ENCODE peak calls at places on chromosomes 5 and 9, in ten cellular contexts. D is ascending aorta; T is germinal center; B is chondrocyte; N is LHCN-M2; A is stimulated activated CD8-positive, alpha-beta memory T cell treated with anti-CD3 and anti-CD28 coated beads, Interleukin-4, amount 100 ng/mL, for 24 hours; I is AG04449; W is T-helper 22 cell; J is BJ; H is GM12878. L is an unnamed sample.

GRCh38 chr9:95584176-95584575 is 67.4 kb upstream of the PTCH1 start:
- DNase-seq in D (no peak), T (no peak), B (no peak), N (no peak), A (no peak), I (no peak), W (no peak), J (no peak), H (no peak), L (no peak)

GRCh38 chr5:167908596-167908995 is 382.8 kb upstream of the WWC1 start:
- DNase-seq in D (no peak), T (no peak), B (no peak), N (no peak), A (no peak), I (no peak), W (no peak), J (no peak), H (no peak), L (no peak)

GRCh38 chr5:67350185-67350584 is 153.6 kb upstream of the CD180 start:
- DNase-seq in D (no peak), T (no peak), B (no peak), N (no peak), A (no peak), I (no peak), W (no peak), J (no peak), H (no peak), L (no peak)

GRCh38 chr5:109743770-109744212 is 54.1 kb downstream of the MAN2A1 start:
- DNase-seq in D (no peak), T (no peak), B (no peak), N (peak; percentile 95), A (no peak), I (peak; percentile 94), W (no peak), J (peak; percentile 95), H (no peak), L (no peak)

GRCh38 chr9:882416-882931 is 41.0 kb downstream of the DMRT1 start:
- DNase-seq in D (no peak), T (no peak), B (no peak), N (no peak), A (no peak), I (no peak), W (no peak), J (no peak), H (no peak), L (no peak)

GRCh38 chr9:126150411-126151030 is 176.1 kb upstream of the MVB12B start:
- DNase-seq in D (no peak), T (no peak), B (peak; percentile 43), N (no peak), A (no peak), I (no peak), W (no peak), J (no peak), H (no peak), L (no peak)

GRCh38 chr5:33788922-33789321 is 102.9 kb downstream of the ADAMTS12 start:
- DNase-seq in D (no peak), T (no peak), B (no peak), N (peak; percentile 100), A (no peak), I (peak; percentile 97), W (no peak), J (peak; percentile 90), H (no peak), L (no peak)

GRCh38 chr9:12640021-12640587 is 53.1 kb upstream of the TYRP1 start:
- DNase-seq in D (no peak), T (no peak), B (no peak), N (peak; percentile 37), A (no peak), I (peak; percentile 9), W (no peak), J (peak; percentile 1), H (no peak), L (peak; percentile 31)

GRCh38 chr9:109816490-109816889 is 36.5 kb downstream of the PALM2AKAP2 start:
- DNase-seq in D (peak; percentile 42), T (no peak), B (no peak), N (peak; percentile 100), A (no peak), I (peak; percentile 97), W (no peak), J (peak; percentile 98), H (no peak), L (no peak)

L was measured in iPS DF 6.9.